ENCODE peak calls at places on chromosomes 6 and 20, in seven cellular contexts. N is heart left ventricle; P is glutamatergic neuron; E is AG04450; Q is pancreas; T is activated gamma-delta T cell treated with Interleukin-2 at 50 U/mL for 16 hours; Z is activated T-cell treated with anti-CD3 and anti-CD28 coated beads, Interleukin-2, amount 50 U/mL, for 72 hours. V is an unnamed sample.

GRCh38 chr20:61875221-61875885 is 190.3 kb downstream of the TAF4 start:
- DNase-seq in N (no peak), P (peak), E (no peak), Q (no peak), T (no peak), Z (no peak), V (no peak)

GRCh38 chr6:168313371-168314028 is 6.1 kb downstream of the DACT2 start:
- DNase-seq in N (no peak), P (no peak), E (no peak), Q (no peak), T (no peak), Z (no peak), V (no peak)

GRCh38 chr20:34401741-34402455 is 38.8 kb downstream of the ITCH start:
- DNase-seq in N (no peak), P (no peak), E (no peak), Q (no peak), T (no peak), Z (no peak), V (no peak)

GRCh38 chr20:13771853-13772453 is 12.8 kb downstream of the ESF1 start:
- DNase-seq in N (no peak), P (no peak), E (no peak), Q (no peak), T (no peak), Z (no peak), V (no peak)

GRCh38 chr6:150142304-150142656 is 564 bp upstream of the PPP1R14C start:
- DNase-seq in N (peak), P (peak), E (no peak), Q (no peak), T (no peak), Z (no peak), V (no peak)

GRCh38 chr6:125872259-125872921 is 81.6 kb downstream of the NCOA7 start:
- DNase-seq in N (no peak), P (no peak), E (no peak), Q (no peak), T (no peak), Z (no peak), V (no peak)

GRCh38 chr6:115362234-115362633 is 698.5 kb downstream of the FRK start:
- DNase-seq in N (no peak), P (no peak), E (no peak), Q (no peak), T (no peak), Z (no peak), V (no peak)

GRCh38 chr6:21593412-21593926 is at the start of gene SOX4:
- DNase-seq in N (peak), P (peak), E (peak), Q (peak), T (peak), Z (peak), V (peak)

GRCh38 chr6:159190460-159190859 is 21.3 kb downstream of the FNDC1 start:
- DNase-seq in N (no peak), P (no peak), E (no peak), Q (no peak), T (no peak), Z (no peak), V (no peak)

GRCh38 chr6:158655569-158656450 is 6.0 kb downstream of the SYTL3 start:
- DNase-seq in N (no peak), P (no peak), E (no peak), Q (no peak), T (no peak), Z (no peak), V (peak)

GRCh38 chr6:104639671-104640070 is 220.0 kb downstream of the HACE1 start:
- DNase-seq in N (no peak), P (no peak), E (no peak), Q (no peak), T (no peak), Z (no peak), V (no peak)

GRCh38 chr6:83071023-83071422 is 3.6 kb downstream of the DOP1A start:
- DNase-seq in N (no peak), P (no peak), E (no peak), Q (no peak), T (no peak), Z (no peak), V (no peak)

GRCh38 chr6:37600287-37600916 is 97.3 kb downstream of the MDGA1 start:
- DNase-seq in N (no peak), P (no peak), E (no peak), Q (no peak), T (no peak), Z (no peak), V (no peak)

GRCh38 chr6:131755597-131755996 is 44.8 kb upstream of the CTAGE9 start:
- DNase-seq in N (no peak), P (no peak), E (peak), Q (no peak), T (no peak), Z (no peak), V (no peak)

GRCh38 chr20:41245086-41245707 is 72.3 kb downstream of the ZHX3 start:
- DNase-seq in N (peak), P (no peak), E (no peak), Q (no peak), T (no peak), Z (peak), V (no peak)

GRCh38 chr6:36851632-36852031 is 12.4 kb upstream of the CPNE5 start:
- DNase-seq in N (no peak), P (no peak), E (no peak), Q (no peak), T (no peak), Z (no peak), V (no peak)

GRCh38 chr6:52534966-52535390 is 41.9 kb downstream of the TRAM2 start:
- DNase-seq in N (no peak), P (no peak), E (no peak), Q (no peak), T (no peak), Z (peak), V (no peak)

GRCh38 chr6:41626917-41627316 is 11.4 kb upstream of the MDFI start:
- DNase-seq in N (no peak), P (no peak), E (no peak), Q (no peak), T (no peak), Z (no peak), V (no peak)

GRCh38 chr20:11555510-11555909 is 362.2 kb upstream of the BTBD3 start:
- DNase-seq in N (no peak), P (no peak), E (no peak), Q (no peak), T (no peak), Z (no peak), V (no peak)

GRCh38 chr6:4615891-4616290 is 160.3 kb upstream of the CDYL start:
- DNase-seq in N (no peak), P (peak), E (no peak), Q (no peak), T (no peak), Z (no peak), V (no peak)

GRCh38 chr20:750801-751200 is 17.5 kb downstream of the SLC52A3 start:
- DNase-seq in N (no peak), P (no peak), E (no peak), Q (no peak), T (no peak), Z (no peak), V (no peak)

GRCh38 chr6:161076211-161076677 is 84.7 kb downstream of the MAP3K4 start:
- DNase-seq in N (no peak), P (peak), E (no peak), Q (no peak), T (no peak), Z (no peak), V (no peak)

GRCh38 chr20:23050847-23051627 is 1.6 kb upstream of the THBD start:
- DNase-seq in N (peak), P (peak), E (peak), Q (peak), T (no peak), Z (peak), V (peak)

GRCh38 chr6:134537146-134537555 is 219.2 kb upstream of the SGK1 start:
- DNase-seq in N (no peak), P (no peak), E (peak), Q (no peak), T (no peak), Z (no peak), V (no peak)

GRCh38 chr6:15536201-15536955 is 126.5 kb downstream of the DTNBP1 start:
- DNase-seq in N (no peak), P (no peak), E (no peak), Q (no peak), T (no peak), Z (no peak), V (no peak)

GRCh38 chr6:14505391-14505790 is 387.8 kb downstream of the CD83 start:
- DNase-seq in N (no peak), P (no peak), E (no peak), Q (no peak), T (no peak), Z (no peak), V (no peak)

GRCh38 chr6:39593644-39594043 is 131.6 kb downstream of the KIF6 start:
- DNase-seq in N (no peak), P (no peak), E (no peak), Q (no peak), T (no peak), Z (no peak), V (no peak)

GRCh38 chr20:5835870-5836269 is 85.7 kb downstream of the SHLD1 start:
- DNase-seq in N (no peak), P (no peak), E (no peak), Q (no peak), T (no peak), Z (no peak), V (no peak)

GRCh38 chr6:67450641-67451040 is 1184.4 kb upstream of the ADGRB3 start:
- DNase-seq in N (no peak), P (no peak), E (no peak), Q (no peak), T (no peak), Z (no peak), V (no peak)

GRCh38 chr6:37381579-37381978 is 27.8 kb downstream of the RNF8 start:
- DNase-seq in N (no peak), P (peak), E (peak), Q (peak), T (no peak), Z (peak), V (no peak)

GRCh38 chr6:106739387-106739786 is 110.0 kb downstream of the QRSL1 start:
- DNase-seq in N (peak), P (no peak), E (no peak), Q (peak), T (no peak), Z (no peak), V (peak)

GRCh38 chr6:144736763-144737162 is 451.6 kb downstream of the UTRN start:
- DNase-seq in N (no peak), P (no peak), E (no peak), Q (no peak), T (no peak), Z (no peak), V (no peak)

GRCh38 chr20:7608246-7608645 is 332.0 kb downstream of the HAO1 start:
- DNase-seq in N (no peak), P (no peak), E (no peak), Q (no peak), T (no peak), Z (no peak), V (no peak)

GRCh38 chr20:46304361-46304760 is 3.9 kb downstream of the CDH22 start:
- DNase-seq in N (no peak), P (no peak), E (no peak), Q (no peak), T (no peak), Z (no peak), V (no peak)

GRCh38 chr6:14573267-14573666 is 455.7 kb downstream of the CD83 start:
- DNase-seq in N (no peak), P (no peak), E (no peak), Q (no peak), T (no peak), Z (no peak), V (no peak)